ENCODE peak calls at places on chromosomes 11 and 22, in four cellular contexts. One of them, this sample, is unnamed.

GRCh38 chr11:75516886-75517285 is 8.9 kb downstream of the GDPD5 start:
- DNase-seq in globus pallidus: no peak
- DNase-seq in fibroblast of lung: no peak
- DNase-seq in kidney tubule cell: no peak
- DNase-seq in this sample: no peak

GRCh38 chr11:47408598-47409439 is 429 bp downstream of the SLC39A13 start:
- DNase-seq in globus pallidus: no peak
- DNase-seq in kidney tubule cell: peak
- DNase-seq in fibroblast of lung: peak
- DNase-seq in this sample: peak

GRCh38 chr11:7347611-7348431 is 96.1 kb downstream of the SYT9 start:
- DNase-seq in fibroblast of lung: no peak
- DNase-seq in kidney tubule cell: no peak
- DNase-seq in globus pallidus: no peak
- DNase-seq in this sample: no peak

GRCh38 chr22:46052331-46052771 is 75.4 kb upstream of the WNT7B start:
- DNase-seq in fibroblast of lung: peak
- DNase-seq in globus pallidus: no peak
- DNase-seq in kidney tubule cell: no peak
- DNase-seq in this sample: no peak

GRCh38 chr11:127919206-127920000 is 668.0 kb downstream of the ETS1 start:
- DNase-seq in globus pallidus: no peak
- DNase-seq in fibroblast of lung: peak
- DNase-seq in kidney tubule cell: peak
- DNase-seq in this sample: peak

GRCh38 chr11:60169264-60169915 is 13.5 kb downstream of the MS4A6A start:
- DNase-seq in fibroblast of lung: peak
- DNase-seq in globus pallidus: no peak
- DNase-seq in kidney tubule cell: peak
- DNase-seq in this sample: peak

GRCh38 chr22:48821346-48822186 is 1006.1 kb downstream of the BRD1 start:
- DNase-seq in fibroblast of lung: no peak
- DNase-seq in kidney tubule cell: no peak
- DNase-seq in globus pallidus: no peak
- DNase-seq in this sample: no peak

GRCh38 chr11:108115495-108116140 is 5.7 kb upstream of the ACAT1 start:
- DNase-seq in globus pallidus: peak
- DNase-seq in kidney tubule cell: peak
- DNase-seq in fibroblast of lung: peak
- DNase-seq in this sample: peak

GRCh38 chr11:47932544-47932943 is 47.8 kb upstream of the PTPRJ start:
- DNase-seq in fibroblast of lung: no peak
- DNase-seq in kidney tubule cell: no peak
- DNase-seq in globus pallidus: no peak
- DNase-seq in this sample: no peak

GRCh38 chr22:47586038-47586437 is 823.6 kb downstream of the TBC1D22A start:
- DNase-seq in fibroblast of lung: no peak
- DNase-seq in globus pallidus: no peak
- DNase-seq in kidney tubule cell: peak
- DNase-seq in this sample: peak

GRCh38 chr11:76197332-76197731 is 9.0 kb downstream of the WNT11 start:
- DNase-seq in fibroblast of lung: no peak
- DNase-seq in globus pallidus: no peak
- DNase-seq in kidney tubule cell: no peak
- DNase-seq in this sample: no peak

GRCh38 chr22:42817556-42817955 is 39.5 kb downstream of the ARFGAP3 start:
- DNase-seq in fibroblast of lung: no peak
- DNase-seq in globus pallidus: no peak
- DNase-seq in kidney tubule cell: no peak
- DNase-seq in this sample: no peak

GRCh38 chr11:75801362-75802021 is 13.5 kb upstream of the UVRAG start:
- DNase-seq in kidney tubule cell: no peak
- DNase-seq in fibroblast of lung: no peak
- DNase-seq in globus pallidus: no peak
- DNase-seq in this sample: no peak

This sample was measured in PC-3.